ENCODE peak calls at places on chromosomes 3 and 15, in four cellular contexts. One of them, this sample, is unnamed.

GRCh38 chr3:16419640-16420039 is 93.9 kb downstream of the RFTN1 start:
- DNase-seq in NB4: peak
- DNase-seq in H1: no peak
- DNase-seq in A549: no peak
- DNase-seq in this sample: no peak

GRCh38 chr3:151726016-151726415 is 7.7 kb upstream of the AADACL2 start:
- DNase-seq in NB4: no peak
- DNase-seq in A549: peak
- DNase-seq in H1: no peak
- DNase-seq in this sample: no peak

GRCh38 chr3:183210862-183211341 is 42.2 kb upstream of the B3GNT5 start:
- DNase-seq in A549: no peak
- DNase-seq in NB4: peak
- DNase-seq in H1: no peak
- DNase-seq in this sample: no peak

GRCh38 chr3:18445421-18446066 is 20.4 kb upstream of the SATB1 start:
- DNase-seq in NB4: peak
- DNase-seq in A549: no peak
- DNase-seq in H1: no peak
- DNase-seq in this sample: no peak

GRCh38 chr3:160365872-160366522 is 33.0 kb downstream of the IFT80 start:
- DNase-seq in H1: no peak
- DNase-seq in A549: no peak
- DNase-seq in NB4: no peak
- DNase-seq in this sample: no peak

GRCh38 chr3:8979262-8979661 is 16.0 kb upstream of the RAD18 start:
- DNase-seq in A549: no peak
- DNase-seq in NB4: no peak
- DNase-seq in H1: no peak
- DNase-seq in this sample: no peak

GRCh38 chr15:31328999-31329639 is 2.5 kb downstream of the KLF13 start:
- DNase-seq in NB4: no peak
- DNase-seq in H1: peak
- DNase-seq in A549: no peak
- DNase-seq in this sample: no peak

GRCh38 chr3:65342084-65342683 is 654.4 kb upstream of the ADAMTS9 start:
- DNase-seq in NB4: peak
- DNase-seq in H1: peak
- DNase-seq in A549: peak
- DNase-seq in this sample: peak

GRCh38 chr3:45462522-45463262 is 74.3 kb downstream of the LARS2 start:
- DNase-seq in H1: no peak
- DNase-seq in A549: no peak
- DNase-seq in NB4: peak
- DNase-seq in this sample: no peak

GRCh38 chr3:11570789-11571495 is 72.8 kb downstream of the VGLL4 start:
- DNase-seq in A549: no peak
- DNase-seq in H1: no peak
- DNase-seq in NB4: no peak
- DNase-seq in this sample: no peak

GRCh38 chr3:197350446-197350845 is 52.0 kb upstream of the DLG1 start:
- DNase-seq in H1: no peak
- DNase-seq in A549: no peak
- DNase-seq in NB4: no peak
- DNase-seq in this sample: no peak

DNA sequence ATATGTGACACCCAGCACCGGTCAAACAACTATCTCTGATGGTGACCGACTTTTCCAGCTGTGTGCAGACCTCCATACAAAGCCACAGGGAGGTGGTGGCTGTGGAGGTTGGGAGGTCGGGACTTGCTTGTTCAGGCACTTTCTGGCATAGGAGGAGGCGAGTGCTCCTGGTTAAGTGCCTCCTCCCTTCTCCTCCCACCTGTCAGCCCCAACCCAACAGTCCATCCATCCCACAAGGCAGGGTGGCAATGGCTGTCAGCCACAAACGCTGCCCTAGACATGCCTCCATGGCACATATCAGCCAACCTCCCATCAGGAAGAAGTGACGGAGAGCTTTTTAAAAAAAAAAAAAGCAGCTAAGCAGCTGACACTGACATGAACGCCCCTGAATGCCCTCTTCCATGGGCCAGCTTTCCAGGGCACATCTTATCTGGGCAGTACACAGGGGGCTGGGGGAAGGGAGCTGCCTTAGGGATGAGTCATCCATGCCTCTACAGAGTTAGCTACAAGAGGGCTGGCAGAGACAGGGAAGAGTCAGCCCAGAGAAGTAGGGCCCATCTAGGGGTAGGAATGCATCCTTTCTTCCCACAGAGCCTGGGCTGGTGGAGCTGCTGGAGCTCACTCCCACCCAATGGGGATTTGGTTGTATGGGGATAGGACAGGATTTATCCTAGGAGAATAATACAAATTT is 41.2 kb downstream of the CCDC12 start:
- DNase-seq in H1: no peak
- DNase-seq in NB4: peak
- DNase-seq in A549: peak
- DNase-seq in this sample: peak
- TF ChIP-seq MAX in H1: no peak
- TF ChIP-seq MAX in NB4: no peak
- TF ChIP-seq MAX in A549: peak
- TF ChIP-seq MAX in this sample: no peak

DNA sequence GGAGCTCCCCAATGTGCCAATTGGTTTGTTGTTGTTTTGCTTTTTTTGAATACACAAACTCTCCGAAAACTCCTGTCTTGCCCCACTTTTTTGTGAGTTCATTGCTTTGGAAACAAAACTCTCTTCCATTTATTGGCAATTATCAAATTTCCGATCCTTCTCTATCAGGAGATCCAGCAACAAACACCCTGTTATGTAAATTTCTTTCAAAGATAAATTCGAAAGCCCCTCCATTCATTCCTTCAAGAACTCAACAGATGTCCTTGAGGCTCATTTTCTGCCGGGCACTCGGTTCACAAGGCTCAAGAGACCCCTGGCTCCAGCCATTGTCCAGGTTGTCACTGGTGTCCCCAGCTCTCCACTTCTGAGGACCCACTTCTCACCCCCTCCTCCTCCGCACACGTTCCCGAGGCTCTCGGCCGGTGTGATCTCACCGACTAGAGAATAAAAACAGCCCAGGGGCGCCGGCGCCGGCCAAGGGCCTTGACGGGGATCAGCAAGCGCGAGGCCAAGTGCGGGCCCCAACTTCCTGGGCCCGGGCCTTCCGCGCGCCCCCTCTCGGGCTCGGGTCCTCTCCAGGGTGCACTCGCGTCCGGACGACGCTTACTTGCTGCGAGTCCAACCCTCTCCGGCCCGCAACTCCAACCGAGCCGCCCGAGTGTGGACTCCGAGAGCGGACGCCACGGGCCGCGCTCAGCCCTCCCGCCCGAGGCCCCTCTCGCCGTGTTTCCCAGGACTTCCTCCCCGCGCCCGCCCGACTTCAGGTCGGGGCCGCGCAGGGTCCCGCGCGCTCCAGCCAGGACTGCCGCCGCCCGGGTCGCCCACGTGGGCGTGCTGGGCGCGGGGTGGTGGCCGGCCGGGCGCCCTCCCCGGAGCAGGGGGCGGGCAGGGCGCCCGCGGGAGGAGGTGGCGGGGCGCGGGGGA is 533 bp upstream of the SMAD3 start:
- DNase-seq in NB4: no peak
- DNase-seq in A549: peak
- DNase-seq in H1: peak
- DNase-seq in this sample: no peak
- TF ChIP-seq MAX in NB4: peak
- TF ChIP-seq MAX in A549: peak
- TF ChIP-seq MAX in H1: no peak
- TF ChIP-seq MAX in this sample: no peak

GRCh38 chr15:84828433-84828908 is 11.3 kb downstream of the ALPK3 start:
- DNase-seq in NB4: no peak
- DNase-seq in A549: no peak
- DNase-seq in H1: no peak
- DNase-seq in this sample: no peak

GRCh38 chr15:84823580-84823878 is 6.4 kb downstream of the ALPK3 start:
- DNase-seq in NB4: no peak
- DNase-seq in A549: no peak
- DNase-seq in H1: no peak
- DNase-seq in this sample: no peak

GRCh38 chr15:84824260-84824690 is 7.1 kb downstream of the ALPK3 start:
- DNase-seq in H1: no peak
- DNase-seq in A549: no peak
- DNase-seq in NB4: no peak
- DNase-seq in this sample: no peak

GRCh38 chr15:84827246-84827645 is 10.1 kb downstream of the ALPK3 start:
- DNase-seq in A549: no peak
- DNase-seq in H1: no peak
- DNase-seq in NB4: no peak
- DNase-seq in this sample: no peak

GRCh38 chr15:84826369-84826823 is 9.2 kb downstream of the ALPK3 start:
- DNase-seq in NB4: peak
- DNase-seq in H1: peak
- DNase-seq in A549: peak
- DNase-seq in this sample: peak
- TF ChIP-seq MAX in NB4: no peak
- TF ChIP-seq MAX in H1: peak
- TF ChIP-seq MAX in A549: no peak
- TF ChIP-seq MAX in this sample: peak

DNA sequence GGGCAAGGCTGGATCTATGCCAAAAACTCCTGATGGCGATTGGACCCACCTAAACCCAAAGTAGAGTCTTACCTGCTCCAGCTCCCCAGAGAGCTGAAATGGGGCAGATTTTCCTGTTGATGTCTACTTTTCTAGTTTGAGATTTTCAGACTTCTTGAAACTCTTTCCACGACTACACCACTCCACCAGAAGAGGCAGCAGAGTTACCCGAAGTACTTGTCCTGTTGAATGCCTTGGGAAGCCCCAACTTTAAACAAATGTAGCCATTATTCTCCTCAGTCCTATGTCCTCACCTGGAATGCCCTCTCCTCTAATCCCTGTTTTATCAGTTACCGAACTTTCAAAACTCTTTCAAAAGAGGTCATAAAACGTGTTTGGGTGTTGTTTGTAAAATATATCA is 843.8 kb downstream of the VGLL3 start:
- DNase-seq in A549: peak
- DNase-seq in NB4: peak
- DNase-seq in H1: no peak
- DNase-seq in this sample: no peak
- TF ChIP-seq MAX in A549: no peak
- TF ChIP-seq MAX in NB4: no peak
- TF ChIP-seq MAX in H1: no peak
- TF ChIP-seq MAX in this sample: no peak

GRCh38 chr3:90056633-90057032 is 949.2 kb downstream of the EPHA3 start:
- DNase-seq in NB4: no peak
- DNase-seq in A549: no peak
- DNase-seq in H1: no peak
- DNase-seq in this sample: no peak

GRCh38 chr3:90055721-90056120 is 948.3 kb downstream of the EPHA3 start:
- DNase-seq in H1: no peak
- DNase-seq in A549: no peak
- DNase-seq in NB4: no peak
- DNase-seq in this sample: no peak

GRCh38 chr3:90054306-90054705 is 946.9 kb downstream of the EPHA3 start:
- DNase-seq in NB4: no peak
- DNase-seq in A549: no peak
- DNase-seq in H1: no peak
- DNase-seq in this sample: no peak

GRCh38 chr3:90052425-90052950 is 945.1 kb downstream of the EPHA3 start:
- DNase-seq in H1: no peak
- DNase-seq in NB4: no peak
- DNase-seq in A549: no peak
- DNase-seq in this sample: no peak
- TF ChIP-seq MAX in H1: no peak
- TF ChIP-seq MAX in NB4: no peak
- TF ChIP-seq MAX in A549: no peak
- TF ChIP-seq MAX in this sample: no peak

DNA sequence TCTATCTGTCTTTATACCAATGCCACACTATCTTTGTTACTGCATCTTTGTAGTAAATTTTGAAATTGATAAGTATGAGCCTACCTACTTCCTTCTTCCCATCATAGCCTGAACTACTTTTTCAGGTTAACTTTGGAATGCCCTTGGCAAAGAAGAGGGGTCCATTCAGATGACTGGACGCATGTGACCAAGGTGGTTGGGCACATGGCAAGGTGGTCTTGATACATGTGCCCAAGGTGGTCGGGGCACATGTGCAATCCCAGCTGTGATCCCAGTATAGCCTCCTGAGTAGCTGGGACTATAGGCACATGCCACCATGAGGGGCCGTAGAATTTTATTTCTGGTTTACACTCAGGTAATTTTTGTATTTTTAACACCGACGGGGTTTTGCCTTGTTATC is 330.2 kb downstream of the GABRB3 start:
- DNase-seq in A549: no peak
- DNase-seq in NB4: no peak
- DNase-seq in H1: no peak
- DNase-seq in this sample: no peak
- TF ChIP-seq MAX in A549: no peak
- TF ChIP-seq MAX in NB4: no peak
- TF ChIP-seq MAX in H1: no peak
- TF ChIP-seq MAX in this sample: no peak

DNA sequence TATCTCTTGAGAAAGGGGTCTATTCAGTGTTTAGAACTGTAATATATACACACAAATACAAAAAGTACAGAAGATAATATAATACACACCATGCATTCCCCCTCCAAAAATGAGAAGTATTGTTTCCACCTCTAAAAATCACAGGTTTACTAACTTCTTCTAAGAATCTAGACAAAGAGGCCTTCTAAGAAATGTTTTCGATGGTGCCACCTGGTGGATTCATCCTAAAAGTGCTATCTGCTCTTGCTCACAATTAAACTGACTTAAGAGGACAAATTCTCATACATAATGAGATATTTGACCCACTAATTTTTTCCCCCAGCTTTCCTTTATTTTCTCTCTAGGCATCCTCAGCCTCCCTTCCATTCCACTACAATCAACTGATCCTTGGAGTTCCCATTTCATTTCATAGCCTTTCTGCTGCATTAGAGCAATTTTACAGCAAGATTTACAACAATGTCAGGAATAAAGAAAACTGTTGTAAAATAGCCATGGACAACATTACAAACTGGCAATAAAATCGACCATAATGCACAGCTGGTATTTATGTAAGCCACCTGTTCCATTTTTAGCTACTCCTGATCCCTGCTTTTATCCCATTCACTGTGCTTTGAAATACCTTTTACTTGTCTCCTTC is 124.6 kb downstream of the ARRDC4 start:
- DNase-seq in A549: peak
- DNase-seq in NB4: peak
- DNase-seq in H1: no peak
- DNase-seq in this sample: peak
- TF ChIP-seq MAX in A549: no peak
- TF ChIP-seq MAX in NB4: no peak
- TF ChIP-seq MAX in H1: no peak
- TF ChIP-seq MAX in this sample: no peak

This sample was measured in HCT116.